ENCODE peak calls at places on chromosomes 13 and 19, in seven cellular contexts. B, U, J, C, W, E and K are unnamed samples.

GRCh38 chr13:50518791-50519201 is 324.7 kb downstream of the DLEU7 start:
- DNase-seq in J (no peak), C (no peak), U (no peak), B (no peak), W (no peak), E (no peak), K (peak)

GRCh38 chr13:24274452-24274971 is 34.9 kb upstream of the C1QTNF9 start:
- DNase-seq in B (peak), E (peak), W (peak), C (no peak), U (no peak), J (no peak), K (peak)

GRCh38 chr13:35252536-35253205 is 223.8 kb downstream of the MAB21L1 start:
- DNase-seq in W (peak), C (no peak), U (no peak), B (no peak), E (no peak), J (no peak), K (peak)

GRCh38 chr19:49409441-49410029 is 13.7 kb downstream of the PTH2 start:
- DNase-seq in J (peak), U (no peak), C (no peak), B (no peak), E (no peak), W (peak), K (peak)

GRCh38 chr19:39193785-39194184 is 3.0 kb upstream of the NCCRP1 start:
- DNase-seq in C (no peak), E (no peak), W (no peak), J (no peak), U (no peak), B (no peak), K (no peak)

GRCh38 chr13:26406791-26407190 is 150.7 kb upstream of the WASF3 start:
- DNase-seq in U (no peak), J (no peak), E (no peak), C (no peak), B (no peak), W (no peak), K (no peak)

GRCh38 chr13:107907065-107907464 is 308.3 kb downstream of the LIG4 start:
- DNase-seq in C (no peak), E (no peak), J (no peak), B (no peak), U (no peak), W (no peak), K (no peak)

GRCh38 chr19:19554074-19555023 is 16.3 kb downstream of the CILP2 start:
- DNase-seq in E (peak), C (peak), B (peak), J (peak), W (peak), U (no peak), K (peak)

GRCh38 chr13:42532561-42533335 is 41.2 kb upstream of the TNFSF11 start:
- DNase-seq in C (no peak), U (no peak), B (no peak), W (no peak), J (no peak), E (no peak), K (peak)

GRCh38 chr13:89363144-89363543 is 1692.0 kb downstream of the SLITRK5 start:
- DNase-seq in J (no peak), B (no peak), E (no peak), U (no peak), W (no peak), C (no peak), K (no peak)

GRCh38 chr19:56725829-56726424 is 54.4 kb upstream of the ZNF835 start:
- DNase-seq in J (peak), B (no peak), U (no peak), W (no peak), E (no peak), C (no peak), K (peak)

GRCh38 chr19:39448271-39448670 is 2.9 kb downstream of the SUPT5H start:
- DNase-seq in J (no peak), E (peak), B (peak), U (no peak), C (no peak), W (peak), K (peak)

GRCh38 chr19:1747285-1748114 is 5.8 kb upstream of the ONECUT3 start:
- DNase-seq in E (peak), W (peak), B (no peak), U (no peak), C (peak), J (no peak), K (no peak)

GRCh38 chr13:106570354-106570822 is 2.5 kb upstream of the ARGLU1 start:
- DNase-seq in J (no peak), W (peak), C (no peak), E (peak), U (peak), B (peak), K (no peak)

GRCh38 chr19:30430206-30430734 is 58.1 kb downstream of the ZNF536 start:
- DNase-seq in C (no peak), E (no peak), J (no peak), B (no peak), U (no peak), W (no peak), K (no peak)